ENCODE peak calls at places on chromosomes 2 and 18, in ten cellular contexts. V is GM13976, J is MM.1S, Z is mucosa of descending colon, N is body of pancreas, E is activated B cell treated with CpG ODN at 0.5 μM for 24 hours, L is GM06990, X is heart left ventricle, W is psoas muscle, M is endothelial cell. T is an unnamed sample.

GRCh38 chr2:11796190-11797171 is 50.0 kb downstream of the LPIN1 start:
- DNase-seq in V (no peak), W (no peak), M (no peak), Z (no peak), X (no peak), J (no peak), N (no peak), E (no peak), L (no peak), T (no peak)

GRCh38 chr2:67544286-67544685 is 147.2 kb downstream of the ETAA1 start:
- DNase-seq in E (no peak), N (no peak), Z (no peak), W (no peak), X (no peak), J (no peak), L (no peak), V (no peak), M (no peak), T (no peak)

GRCh38 chr2:241507430-241508239 is 749 bp downstream of the STK25 start:
- DNase-seq in L (peak), W (peak), M (peak), J (peak), X (no peak), E (peak), V (peak), N (peak), Z (no peak), T (peak)

GRCh38 chr2:111116016-111116746 is 4.5 kb upstream of the BCL2L11 start:
- DNase-seq in L (peak), Z (no peak), W (no peak), E (no peak), V (peak), M (no peak), J (no peak), X (no peak), N (no peak), T (no peak)

GRCh38 chr2:197677483-197677882 is 2.1 kb upstream of the RFTN2 start:
- DNase-seq in J (no peak), M (no peak), L (no peak), V (no peak), E (no peak), Z (no peak), N (no peak), X (no peak), W (no peak), T (no peak)

GRCh38 chr2:50125230-50125629 is 906.7 kb downstream of the NRXN1 start:
- DNase-seq in V (no peak), X (no peak), Z (no peak), N (no peak), L (no peak), W (no peak), E (no peak), J (no peak), M (no peak), T (no peak)

GRCh38 chr18:23684515-23685197 is 4.6 kb upstream of the LAMA3 start:
- DNase-seq in V (no peak), N (no peak), M (no peak), E (no peak), X (no peak), W (no peak), L (no peak), J (no peak), Z (no peak), T (no peak)

GRCh38 chr2:197092431-197092830 is 165.9 kb upstream of the PGAP1 start:
- DNase-seq in J (no peak), L (no peak), M (no peak), W (no peak), X (no peak), Z (peak), N (peak), V (no peak), E (no peak), T (no peak)

GRCh38 chr2:13650586-13651180 is 933.9 kb downstream of the TRIB2 start:
- DNase-seq in M (no peak), W (no peak), N (no peak), L (no peak), V (no peak), J (peak), X (no peak), Z (no peak), E (no peak), T (no peak)

GRCh38 chr18:35500113-35500512 is 2.4 kb upstream of the INO80C start:
- DNase-seq in J (no peak), X (no peak), W (no peak), E (no peak), M (no peak), L (no peak), Z (no peak), V (no peak), N (no peak), T (no peak)

GRCh38 chr2:43226558-43226954 is at the start of gene ZFP36L2:
- DNase-seq in E (peak), N (peak), L (peak), Z (peak), X (peak), J (peak), W (peak), V (peak), M (peak), T (peak)

GRCh38 chr2:43228341-43228751 is 1.9 kb upstream of the ZFP36L2 start:
- DNase-seq in W (no peak), J (peak), Z (no peak), X (no peak), V (no peak), M (no peak), N (peak), L (no peak), E (no peak), T (no peak)

GRCh38 chr2:43227830-43228280 is 1.4 kb upstream of the ZFP36L2 start:
- DNase-seq in N (no peak), L (no peak), W (no peak), M (no peak), J (peak), V (no peak), Z (no peak), X (no peak), E (no peak), T (no peak)

GRCh38 chr2:43225788-43226557 is 433 bp downstream of the ZFP36L2 start:
- DNase-seq in E (peak), Z (peak), M (peak), L (peak), V (peak), J (peak), N (peak), X (no peak), W (peak), T (peak)

DNA sequence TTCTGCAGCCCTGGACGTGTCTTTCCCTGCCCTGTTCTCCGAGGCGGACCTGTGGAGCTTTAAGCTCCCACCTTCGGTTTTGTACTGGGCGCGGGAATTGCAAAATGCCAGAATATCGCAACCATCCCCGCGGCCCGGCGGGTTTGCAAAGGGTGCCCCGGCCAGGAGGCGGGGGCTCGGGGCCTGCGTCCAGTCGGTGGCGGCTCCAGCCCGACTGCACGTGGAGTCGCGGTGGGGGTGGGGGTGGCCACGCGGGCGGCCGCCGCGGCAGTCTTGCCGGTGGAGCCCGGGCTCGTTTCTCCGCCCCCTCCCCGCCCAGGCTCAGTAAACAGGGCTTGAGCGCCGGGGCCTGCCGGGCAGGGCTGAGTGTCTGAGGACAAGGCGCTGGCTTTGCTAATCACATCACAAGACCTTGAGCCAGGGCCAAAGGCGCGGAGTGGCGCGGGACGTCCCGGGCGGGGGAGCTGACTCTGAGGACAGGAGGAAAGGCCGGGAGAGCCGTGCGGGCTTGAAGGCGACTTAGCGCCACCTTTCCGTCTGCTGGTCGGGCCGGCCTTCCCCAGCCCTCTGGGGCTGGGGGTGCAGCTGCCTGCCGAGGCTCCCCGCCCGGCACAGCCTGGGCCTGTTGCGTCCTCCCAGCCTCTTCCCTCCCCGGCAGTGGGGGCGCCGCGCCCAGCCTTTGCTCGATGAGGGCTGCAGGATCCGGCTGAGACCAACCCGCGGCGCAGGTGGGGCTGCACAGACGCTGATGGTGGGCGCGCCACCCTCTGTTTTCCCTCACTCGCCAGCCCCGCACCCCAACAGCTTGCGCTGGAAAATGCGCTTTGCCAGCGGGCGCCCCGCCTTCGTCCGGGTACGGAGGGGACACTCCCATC is 786 bp upstream of the ZFP36L2 start:
- DNase-seq in W (peak), J (peak), E (peak), M (peak), X (peak), L (peak), V (peak), Z (peak), N (peak), T (peak)
- TF ChIP-seq CTCF in W (peak), J (no peak), E (no peak), M (peak), X (peak), L (peak), V (peak), Z (no peak), N (peak), T (no peak)

DNA sequence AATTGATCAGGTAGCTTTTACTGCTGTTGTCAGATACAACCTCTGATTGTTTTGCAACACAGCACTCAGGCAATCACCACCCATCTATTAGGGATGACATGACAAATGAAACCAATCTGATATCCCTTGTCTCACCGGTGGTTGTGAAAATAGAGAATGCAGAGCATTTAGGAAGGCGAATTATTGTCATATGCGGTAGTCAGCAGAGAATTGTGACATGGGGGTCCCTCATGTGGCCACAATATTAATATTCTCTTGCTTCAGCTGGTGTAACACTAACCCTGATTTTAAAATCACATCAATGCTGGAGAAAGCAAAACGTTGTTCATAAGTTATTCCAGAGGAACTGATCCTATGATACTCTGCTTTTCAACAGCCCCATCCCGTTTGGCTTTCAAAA is 416.4 kb upstream of the GYPC start:
- DNase-seq in M (no peak), J (no peak), X (no peak), Z (no peak), L (no peak), V (no peak), N (no peak), E (no peak), W (no peak), T (no peak)
- TF ChIP-seq CTCF in M (no peak), J (no peak), X (no peak), Z (no peak), L (no peak), V (no peak), N (no peak), E (no peak), W (no peak), T (no peak)

DNA sequence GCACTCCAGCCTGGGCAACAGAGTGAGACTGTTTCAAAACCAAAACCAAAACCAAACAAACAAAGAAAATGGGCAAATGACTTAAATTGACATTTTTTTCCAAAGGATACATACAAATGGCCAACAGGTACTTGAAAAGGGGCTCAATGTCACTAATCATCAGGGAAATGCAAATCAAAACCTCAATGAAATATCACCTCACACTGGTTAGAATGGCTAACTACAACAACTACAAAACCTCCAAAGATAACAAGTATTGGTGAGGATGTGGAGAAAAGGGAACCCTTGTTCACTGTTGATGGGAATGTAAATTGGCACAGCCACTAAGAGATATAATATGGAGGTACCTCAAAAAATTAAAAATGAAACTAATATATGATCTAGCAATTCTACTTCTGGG is 213.2 kb upstream of the HS6ST1 start:
- DNase-seq in M (no peak), E (no peak), X (no peak), Z (no peak), W (no peak), J (peak), N (no peak), L (no peak), V (no peak), T (no peak)
- TF ChIP-seq CTCF in M (no peak), E (no peak), X (peak), Z (no peak), W (no peak), J (peak), N (peak), L (peak), V (no peak), T (no peak)

DNA sequence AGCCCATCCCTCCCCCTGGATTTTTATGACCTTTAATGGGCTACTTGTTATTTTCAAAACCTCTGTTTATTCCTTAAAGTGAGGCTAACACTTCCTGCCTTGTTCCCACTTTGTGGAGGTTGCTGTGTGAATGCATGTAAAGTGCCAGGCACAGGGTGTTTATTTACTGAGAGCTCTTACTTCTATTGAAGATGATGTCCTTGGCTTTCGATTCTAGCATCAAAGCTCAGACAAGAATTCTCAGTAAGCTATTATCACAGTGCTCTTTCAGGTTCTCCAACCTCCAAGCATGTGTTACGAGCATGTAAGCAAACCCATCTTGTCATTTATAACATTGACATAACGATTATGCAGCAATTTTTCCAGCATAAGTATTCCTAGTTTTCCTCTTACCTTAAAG is 44.2 kb downstream of the DPYSL5 start:
- DNase-seq in J (no peak), N (no peak), Z (no peak), W (no peak), M (no peak), V (no peak), E (no peak), X (no peak), L (no peak), T (no peak)
- TF ChIP-seq CTCF in J (no peak), N (no peak), Z (no peak), W (no peak), M (no peak), V (no peak), E (no peak), X (no peak), L (no peak), T (no peak)